ENCODE peak calls at places on chromosome 20, in four cellular contexts. X, I, P and Y are unnamed samples.

GRCh38 chr20:47358672-47359532 is 2.4 kb upstream of the ZMYND8 start:
- DNase-seq in I (peak), P (peak), X (peak), Y (peak)

GRCh38 chr20:4038047-4038459 is 22.7 kb upstream of the RNF24 start:
- DNase-seq in P (peak), X (peak), I (peak), Y (peak)

GRCh38 chr20:13783528-13783927 is 1.2 kb downstream of the ESF1 start:
- DNase-seq in P (no peak), X (no peak), I (peak), Y (no peak)

GRCh38 chr20:46114449-46114848 is 3.7 kb upstream of the CD40 start:
- DNase-seq in P (no peak), I (no peak), X (no peak), Y (no peak)

GRCh38 chr20:58017237-58017969 is 211.1 kb downstream of the ANKRD60 start:
- DNase-seq in X (no peak), I (no peak), P (no peak), Y (no peak)

GRCh38 chr20:3377644-3378043 is 29.8 kb downstream of the DNAAF9 start:
- DNase-seq in X (no peak), I (no peak), P (no peak), Y (no peak)

GRCh38 chr20:52192296-52193007 is 873 bp upstream of the ZFP64 start:
- DNase-seq in I (peak), X (no peak), P (no peak), Y (peak)

GRCh38 chr20:25863536-25864325 is 167.1 kb upstream of the ZNF337 start:
- DNase-seq in X (no peak), P (peak), I (peak), Y (no peak)

GRCh38 chr20:45834797-45835161 is 1.2 kb downstream of the SNX21 start:
- DNase-seq in I (no peak), P (no peak), X (no peak), Y (no peak)

GRCh38 chr20:32968833-32969241 is 35.4 kb downstream of the SUN5 start:
- DNase-seq in X (no peak), P (no peak), I (no peak), Y (no peak)

GRCh38 chr20:38633577-38634093 is 32.0 kb downstream of the ARHGAP40 start:
- DNase-seq in X (peak), I (peak), P (peak), Y (peak)

GRCh38 chr20:44723391-44723790 is 8.2 kb downstream of the CCN5 start:
- DNase-seq in X (no peak), I (peak), P (no peak), Y (peak)

GRCh38 chr20:38221041-38221589 is 39.4 kb downstream of the KIAA1755 start:
- DNase-seq in X (peak), P (peak), I (peak), Y (peak)

GRCh38 chr20:56945057-56945456 is 316.0 kb downstream of the TFAP2C start:
- DNase-seq in I (no peak), X (no peak), P (no peak), Y (no peak)

GRCh38 chr20:39395478-39396291 is 433.5 kb downstream of the DHX35 start:
- DNase-seq in P (peak), X (no peak), I (peak), Y (no peak)

GRCh38 chr20:48933017-48933766 is 11.7 kb downstream of the ARFGEF2 start:
- DNase-seq in P (no peak), X (no peak), I (peak), Y (no peak)

GRCh38 chr20:26276811-26277210 is 580.2 kb upstream of the ZNF337 start:
- DNase-seq in P (peak), I (no peak), X (no peak), Y (no peak)

GRCh38 chr20:52082612-52083011 is 109.0 kb downstream of the ZFP64 start:
- DNase-seq in P (no peak), I (no peak), X (no peak), Y (no peak)

GRCh38 chr20:10076126-10077080 is 41.6 kb downstream of the ANKEF1 start:
- DNase-seq in P (no peak), I (no peak), X (no peak), Y (no peak)

GRCh38 chr20:62644802-62645496 is 2.6 kb downstream of the SLCO4A1 start:
- DNase-seq in X (no peak), I (no peak), P (no peak), Y (no peak)

DNA sequence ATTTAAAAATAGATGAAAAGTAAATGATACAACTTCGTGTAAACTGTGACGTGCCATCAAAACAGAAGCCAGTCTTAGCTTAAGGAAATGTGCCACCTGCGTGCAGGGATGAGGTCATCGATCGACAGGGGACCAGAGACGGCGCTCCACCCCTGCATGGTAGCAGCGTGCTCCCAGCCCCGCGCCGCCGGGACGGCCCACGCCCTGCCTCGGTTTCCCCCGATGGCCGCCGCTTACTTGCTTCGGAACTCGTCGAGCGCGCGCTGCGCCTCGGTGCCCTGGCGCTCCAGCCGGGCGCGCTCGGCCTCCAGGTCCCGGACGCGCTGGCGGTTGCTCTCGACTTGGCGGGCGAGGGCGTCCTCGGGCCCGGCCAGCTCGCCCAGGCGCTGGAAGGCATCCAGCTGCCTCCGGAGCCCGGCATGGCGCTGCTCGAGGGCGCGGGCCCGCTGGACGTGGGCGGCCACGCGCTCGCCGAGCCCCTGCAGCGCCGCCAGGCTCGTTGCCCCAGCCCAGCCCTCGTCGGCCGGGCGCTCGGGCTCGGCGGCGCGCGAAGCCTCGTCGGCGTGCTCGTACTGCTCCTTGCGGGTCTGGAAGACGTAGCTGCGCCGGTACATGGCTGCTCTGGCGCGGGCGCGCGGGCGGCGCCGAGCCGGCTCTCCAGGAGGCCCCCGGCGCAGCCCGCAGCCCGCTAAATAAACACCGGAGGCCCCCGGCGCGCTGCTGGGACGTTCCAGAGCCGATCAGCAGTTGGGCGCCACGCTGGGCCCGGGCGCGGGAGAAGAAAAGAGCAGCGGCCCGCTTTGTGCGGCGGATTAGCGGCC is at the start of gene BFSP1:
- DNase-seq in P (peak), I (peak), X (peak), Y (peak)
- H3K4me3 ChIP-seq in P (peak), I (peak), X (peak), Y (peak)

GRCh38 chr20:50690979-50691584 is at the start of gene RIPOR3:
- DNase-seq in X (peak), P (no peak), I (no peak), Y (no peak)

GRCh38 chr20:50692553-50692933 is 1.2 kb upstream of the RIPOR3 start:
- DNase-seq in X (no peak), I (no peak), P (no peak), Y (no peak)

GRCh38 chr20:50690562-50690978 is 772 bp downstream of the RIPOR3 start:
- DNase-seq in I (no peak), X (no peak), P (no peak), Y (no peak)

GRCh38 chr20:50693001-50693400 is 1.7 kb upstream of the RIPOR3 start:
- DNase-seq in X (no peak), I (no peak), P (no peak), Y (no peak)

GRCh38 chr20:50691585-50692552 is 527 bp upstream of the RIPOR3 start:
- DNase-seq in P (no peak), I (no peak), X (no peak), Y (no peak)
- H3K4me3 ChIP-seq in P (no peak), I (peak), X (peak), Y (no peak)

GRCh38 chr20:40685349-40685748 is 3.7 kb downstream of the MAFB start:
- DNase-seq in X (no peak), P (no peak), I (no peak), Y (no peak)

GRCh38 chr20:40688129-40689099 is 622 bp downstream of the MAFB start:
- DNase-seq in I (peak), P (peak), X (peak), Y (no peak)

GRCh38 chr20:40686434-40686882 is 2.6 kb downstream of the MAFB start:
- DNase-seq in X (peak), I (no peak), P (no peak), Y (no peak)

GRCh38 chr20:40687384-40688128 is 1.5 kb downstream of the MAFB start:
- DNase-seq in I (peak), P (peak), X (peak), Y (no peak)

DNA sequence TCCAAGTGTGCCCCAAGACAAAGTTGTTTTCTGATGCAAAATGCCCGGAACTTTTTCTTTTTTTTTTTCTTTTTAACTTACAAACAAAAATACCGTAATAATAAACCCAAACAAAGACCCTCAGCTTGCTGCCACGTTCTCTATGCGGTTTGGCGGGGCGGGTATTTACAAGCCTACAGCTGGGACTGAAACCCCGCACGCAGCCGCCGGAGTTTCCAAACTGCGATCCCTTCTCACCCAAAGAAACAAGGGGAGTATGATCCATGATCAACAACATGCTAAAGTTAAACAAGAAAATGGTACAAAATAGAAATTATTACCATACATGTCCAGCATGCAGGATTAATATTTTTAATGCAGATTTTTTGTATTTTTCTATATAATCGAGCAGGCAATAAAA is 2.1 kb downstream of the MAFB start:
- DNase-seq in P (peak), I (no peak), X (peak), Y (no peak)
- H3K4me3 ChIP-seq in P (peak), I (peak), X (peak), Y (no peak)

DNA sequence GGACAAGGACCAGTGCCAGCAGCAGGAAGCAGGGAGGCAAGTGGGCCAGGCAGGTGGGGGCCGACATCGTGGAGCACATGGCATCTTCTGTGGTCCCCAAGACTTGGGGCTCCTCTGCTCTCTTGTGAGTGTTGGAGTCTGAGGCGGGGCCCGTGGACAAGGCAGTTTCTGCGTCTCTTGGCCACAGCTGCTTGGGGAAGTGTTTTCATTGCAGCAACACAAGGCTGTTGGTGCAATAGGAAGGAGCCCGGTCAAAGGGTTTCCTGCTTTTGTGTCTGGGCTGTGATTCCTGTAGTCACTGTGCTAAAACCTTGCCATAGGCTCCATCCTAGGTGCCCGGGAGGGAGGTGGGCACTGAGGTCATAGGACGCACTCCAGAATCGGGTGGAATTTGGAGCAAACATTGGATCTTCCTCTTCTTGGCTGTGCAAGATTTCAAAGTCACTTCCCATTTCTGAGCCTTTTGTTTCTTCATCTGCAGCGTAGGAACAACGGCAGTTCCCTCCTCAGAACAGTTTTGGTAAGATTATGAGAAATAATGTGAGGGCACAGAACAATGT is at the start of gene SIRPB2:
- DNase-seq in X (peak), P (peak), I (peak), Y (no peak)
- H3K4me3 ChIP-seq in X (peak), P (peak), I (peak), Y (no peak)

DNA sequence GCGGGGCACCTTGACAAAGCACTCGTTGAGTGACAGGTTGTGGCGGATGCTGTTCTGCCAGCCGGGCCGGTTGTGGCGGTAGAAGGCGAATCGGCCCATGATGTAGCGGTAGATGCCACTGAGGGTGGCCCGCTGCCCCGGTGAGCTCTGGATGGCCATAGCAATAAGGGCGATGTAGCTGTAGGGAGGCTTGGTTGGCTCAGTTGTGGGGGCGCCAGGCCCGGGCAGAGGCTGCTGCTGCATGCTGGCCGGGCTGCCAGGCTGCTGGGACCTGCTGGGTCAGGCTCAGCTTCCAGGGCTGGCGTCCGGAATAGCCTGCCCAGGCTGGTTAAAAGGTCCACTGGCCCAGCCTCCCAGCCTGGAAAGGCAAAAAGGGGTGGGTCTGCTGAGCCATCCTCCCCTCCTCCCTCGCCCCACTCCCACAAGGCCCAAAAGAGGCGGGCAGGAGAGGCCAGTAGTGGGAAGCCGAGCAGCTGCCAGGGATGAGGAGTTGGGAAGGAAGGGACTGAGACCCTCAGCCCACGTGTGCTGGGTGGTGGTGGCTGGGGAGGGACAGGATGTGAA is at the start of gene FOXS1:
- DNase-seq in P (no peak), I (no peak), X (no peak), Y (no peak)
- H3K4me3 ChIP-seq in P (no peak), I (peak), X (no peak), Y (no peak)

GRCh38 chr20:36835453-36836198 is 40.3 kb upstream of the TLDC2 start:
- DNase-seq in I (peak), X (peak), P (peak), Y (peak)
- H3K4me3 ChIP-seq in I (peak), X (peak), P (no peak), Y (peak)

GRCh38 chr20:573414-574296 is 30.1 kb upstream of the CSNK2A1 start:
- DNase-seq in X (no peak), P (no peak), I (no peak), Y (no peak)
- H3K4me3 ChIP-seq in X (no peak), P (no peak), I (no peak), Y (no peak)

GRCh38 chr20:6769953-6770831 is 2.7 kb downstream of the BMP2 start:
- DNase-seq in P (peak), X (peak), I (peak), Y (no peak)
- H3K4me3 ChIP-seq in P (peak), X (peak), I (peak), Y (no peak)

GRCh38 chr20:50193851-50194830 is 3.5 kb downstream of the CEBPB start:
- DNase-seq in X (peak), I (peak), P (no peak), Y (no peak)
- H3K4me3 ChIP-seq in X (peak), I (peak), P (peak), Y (no peak)